ENCODE peak calls at places on chromosomes 3 and 15, in five cellular contexts. D is ovary, G is PC-3, P is fibroblast of mammary gland, Y is brain microvascular endothelial cell. H is an unnamed sample.

GRCh38 chr3:13972679-13973379 is 93.0 kb upstream of the WNT7A start:
- DNase-seq in D (no peak), G (no peak), P (no peak), Y (no peak), H (no peak)

GRCh38 chr3:142232340-142232739 is 7.0 kb upstream of the GK5 start:
- DNase-seq in D (no peak), G (no peak), P (no peak), Y (no peak), H (no peak)

GRCh38 chr15:45773149-45773548 is 138.3 kb downstream of the SQOR start:
- DNase-seq in D (no peak), G (no peak), P (no peak), Y (no peak), H (no peak)

GRCh38 chr15:78440375-78441373 is 2.7 kb downstream of the IREB2 start:
- DNase-seq in D (no peak), G (no peak), P (no peak), Y (no peak), H (no peak)

GRCh38 chr3:48352546-48352945 is 19.1 kb upstream of the SPINK8 start:
- DNase-seq in D (no peak), G (no peak), P (no peak), Y (no peak), H (no peak)

GRCh38 chr3:42851228-42851834 is 24.3 kb downstream of the CYP8B1 start:
- DNase-seq in D (no peak), G (peak), P (no peak), Y (no peak), H (no peak)

GRCh38 chr3:27324695-27325094 is 44.5 kb downstream of the NEK10 start:
- DNase-seq in D (no peak), G (peak), P (no peak), Y (no peak), H (no peak)

GRCh38 chr15:98155356-98155755 is 194.9 kb downstream of the ARRDC4 start:
- DNase-seq in D (no peak), G (no peak), P (peak), Y (no peak), H (no peak)

GRCh38 chr3:160185711-160186110 is 39.5 kb upstream of the C3orf80 start:
- DNase-seq in D (no peak), G (no peak), P (no peak), Y (no peak), H (no peak)

GRCh38 chr15:73048624-73049295 is 3.5 kb upstream of the NEO1 start:
- DNase-seq in D (no peak), G (no peak), P (no peak), Y (no peak), H (no peak)

GRCh38 chr3:64259646-64260045 is 34.4 kb upstream of the PRICKLE2 start:
- DNase-seq in D (no peak), G (no peak), P (no peak), Y (no peak), H (peak)

GRCh38 chr15:78909791-78910228 is 35.0 kb downstream of the CTSH start:
- DNase-seq in D (no peak), G (peak), P (peak), Y (peak), H (peak)

GRCh38 chr15:59178151-59178705 is 28.4 kb upstream of the LDHAL6B start:
- DNase-seq in D (no peak), G (no peak), P (no peak), Y (no peak), H (no peak)

GRCh38 chr3:79329154-79329553 is 438.6 kb downstream of the ROBO1 start:
- DNase-seq in D (no peak), G (peak), P (peak), Y (peak), H (peak)

GRCh38 chr3:18747383-18747782 is 322.2 kb upstream of the SATB1 start:
- DNase-seq in D (no peak), G (no peak), P (no peak), Y (no peak), H (no peak)

GRCh38 chr3:159988617-159989251 is at the start of gene IL12A:
- DNase-seq in D (peak), G (peak), P (peak), Y (peak), H (peak)

GRCh38 chr15:95129589-95129988 is 898.2 kb downstream of the MCTP2 start:
- DNase-seq in D (no peak), G (no peak), P (peak), Y (no peak), H (peak)

GRCh38 chr15:78319588-78319987 is 20.2 kb upstream of the SKIC8 start:
- DNase-seq in D (no peak), G (no peak), P (no peak), Y (no peak), H (no peak)

DNA sequence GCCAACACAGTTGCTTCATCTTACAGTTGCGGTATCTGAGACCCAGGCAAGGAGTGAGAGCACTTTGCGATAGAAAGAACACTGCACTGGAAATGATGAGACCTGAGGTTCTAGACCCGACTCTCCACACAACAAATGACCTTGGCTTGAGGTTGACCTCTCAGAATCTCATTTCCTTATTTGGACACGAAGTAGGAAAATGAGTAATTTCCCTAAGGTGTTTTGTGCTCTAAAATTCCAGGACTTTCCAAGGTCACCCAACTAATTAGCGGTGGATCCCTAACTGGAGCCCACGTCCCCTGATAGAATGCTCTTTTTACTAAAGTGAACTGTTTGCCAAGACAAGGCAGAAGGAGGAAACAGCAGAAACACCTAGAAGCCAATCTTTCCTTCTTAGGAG is 26.7 kb upstream of the FBN1 start:
- DNase-seq in D (no peak), G (no peak), P (no peak), Y (no peak), H (no peak)
- H3K4me3 ChIP-seq in D (no peak), G (no peak), P (no peak), Y (no peak), H (no peak)

GRCh38 chr3:156761713-156762575 is 64.2 kb upstream of the LEKR1 start:
- DNase-seq in D (no peak), G (peak), P (peak), Y (no peak), H (peak)
- TF ChIP-seq CTCF in D (no peak), G (peak), P (no peak), Y (no peak), H (no peak)

GRCh38 chr3:192916455-192917257 is 1.0 kb downstream of the MB21D2 start:
- DNase-seq in D (peak), G (peak), P (peak), Y (peak), H (peak)
- H3K4me3 ChIP-seq in D (peak), G (peak), P (peak), Y (peak), H (peak)

GRCh38 chr3:25897019-25897418 is 107.1 kb downstream of the OXSM start:
- DNase-seq in D (no peak), G (peak), P (no peak), Y (peak), H (no peak)
- TF ChIP-seq CTCF in D (no peak), G (peak), P (peak), Y (peak), H (peak)

DNA sequence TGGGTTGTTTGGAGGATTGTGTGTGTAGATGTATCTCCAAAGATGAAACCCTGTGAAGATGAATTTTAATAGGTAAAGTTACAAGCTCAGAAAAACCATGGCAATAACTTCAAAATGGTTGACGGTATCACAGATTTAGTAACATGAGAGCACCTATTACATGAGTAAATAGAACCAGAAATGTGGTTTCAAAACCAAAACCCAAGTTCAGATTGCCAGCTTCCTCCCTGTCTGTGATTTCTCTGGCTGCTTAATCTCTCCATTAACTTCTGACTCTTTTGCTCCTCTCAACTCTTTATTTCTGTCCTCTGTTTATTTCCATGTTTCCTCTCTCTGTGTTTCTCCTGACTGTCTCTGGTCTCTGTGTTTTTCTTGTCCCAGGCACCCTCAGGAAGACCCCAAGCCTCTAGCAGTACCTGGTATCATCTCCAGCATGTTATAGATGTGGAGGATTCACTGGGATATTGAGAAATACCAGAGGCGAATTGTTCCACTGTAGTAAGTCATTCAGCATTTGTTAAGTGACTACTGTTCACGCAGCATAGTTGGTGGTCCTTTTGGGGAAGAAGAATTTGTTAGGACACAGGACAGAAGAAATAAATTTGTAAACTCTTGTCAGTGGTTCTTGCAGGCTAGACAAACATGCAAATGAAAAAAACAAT is 138.8 kb downstream of the BBX start:
- DNase-seq in D (no peak), G (no peak), P (peak), Y (no peak), H (peak)
- H3K4me3 ChIP-seq in D (no peak), G (no peak), P (no peak), Y (no peak), H (no peak)

DNA sequence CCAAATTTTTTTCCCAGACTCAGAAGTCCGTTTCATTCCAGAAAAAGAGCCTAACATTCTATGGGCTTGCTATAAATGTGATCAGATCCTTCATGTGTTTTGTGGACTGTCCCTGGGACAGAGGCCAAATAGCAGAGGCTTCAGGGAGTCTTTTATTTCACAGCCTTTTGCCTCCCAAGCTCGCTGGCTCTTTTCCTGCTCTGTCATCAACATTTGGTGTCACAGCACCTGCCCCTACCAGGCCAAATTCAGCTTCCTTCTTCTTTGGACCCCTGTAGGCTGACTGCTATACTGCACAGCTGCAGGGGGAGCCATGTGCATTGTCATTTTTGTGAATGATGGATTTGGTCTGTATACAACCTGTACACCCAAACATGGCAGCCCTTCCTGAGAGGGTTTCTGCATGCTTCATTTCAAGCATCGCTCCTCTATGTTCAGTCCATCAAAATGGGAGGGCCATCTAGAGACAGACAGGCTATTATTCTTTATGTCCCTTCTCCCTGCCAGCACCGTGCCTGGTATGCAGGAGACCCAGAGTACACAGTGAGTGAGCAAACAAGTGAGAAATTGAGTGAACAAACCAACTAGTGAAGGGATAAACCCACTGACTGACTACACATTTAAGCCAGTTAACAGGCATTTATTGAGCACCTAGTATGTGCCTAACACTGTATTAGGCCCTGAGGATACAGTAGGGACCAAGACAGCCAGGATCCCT is 17.9 kb upstream of the RPP14 start:
- DNase-seq in D (peak), G (no peak), P (no peak), Y (no peak), H (no peak)
- TF ChIP-seq CTCF in D (no peak), G (peak), P (no peak), Y (peak), H (no peak)